ENCODE peak calls at places on chromosomes 1 and 21, in six cellular contexts. O is GM10248, F is fibroblast of pulmonary artery, V is AG09319, W is GM12865, D is lower lobe of right lung. E is an unnamed sample.

GRCh38 chr1:82160036-82160435 is 359.3 kb downstream of the ADGRL2 start:
- DNase-seq in O (no peak), F (no peak), V (no peak), W (no peak), D (no peak), E (no peak)

GRCh38 chr1:2136836-2137235 is 57.7 kb downstream of the FAAP20 start:
- DNase-seq in O (no peak), F (no peak), V (no peak), W (no peak), D (peak), E (no peak)

GRCh38 chr1:162908236-162908635 is 47.3 kb upstream of the CCDC190 start:
- DNase-seq in O (no peak), F (no peak), V (no peak), W (no peak), D (no peak), E (no peak)

GRCh38 chr1:226939439-226940028 is 560 bp upstream of the COQ8A start:
- DNase-seq in O (no peak), F (no peak), V (no peak), W (no peak), D (peak), E (no peak)

GRCh38 chr1:7574121-7575040 is 196.7 kb upstream of the VAMP3 start:
- DNase-seq in O (no peak), F (no peak), V (no peak), W (no peak), D (peak), E (no peak)

GRCh38 chr1:10033359-10033845 is 644 bp downstream of the UBE4B start:
- DNase-seq in O (no peak), F (peak), V (no peak), W (peak), D (no peak), E (no peak)

GRCh38 chr1:39104158-39105060 is 78.3 kb downstream of the NDUFS5 start:
- DNase-seq in O (no peak), F (no peak), V (no peak), W (no peak), D (peak), E (no peak)

GRCh38 chr21:32414579-32415358 is 2.3 kb downstream of the EVA1C start:
- DNase-seq in O (no peak), F (peak), V (no peak), W (no peak), D (no peak), E (no peak)

GRCh38 chr1:21577324-21577723 is 68.1 kb downstream of the ALPL start:
- DNase-seq in O (no peak), F (no peak), V (no peak), W (no peak), D (no peak), E (no peak)

GRCh38 chr1:109975718-109976117 is 8.8 kb upstream of the AHCYL1 start:
- DNase-seq in O (no peak), F (peak), V (peak), W (no peak), D (no peak), E (peak)

GRCh38 chr1:235161685-235162327 is 756 bp upstream of the RBM34 start:
- DNase-seq in O (no peak), F (no peak), V (no peak), W (no peak), D (no peak), E (no peak)

GRCh38 chr1:148372731-148373130 is 110.4 kb downstream of the PPIAL4G start:
- DNase-seq in O (no peak), F (no peak), V (no peak), W (peak), D (no peak), E (no peak)

GRCh38 chr1:227227761-227228160 is 90.5 kb downstream of the CDC42BPA start:
- DNase-seq in O (no peak), F (no peak), V (no peak), W (no peak), D (no peak), E (no peak)

GRCh38 chr1:35560256-35561225 is 2.9 kb downstream of the NCDN start:
- DNase-seq in O (no peak), F (no peak), V (no peak), W (no peak), D (peak), E (no peak)

GRCh38 chr1:217482356-217483102 is 148.4 kb downstream of the GPATCH2 start:
- DNase-seq in O (peak), F (peak), V (peak), W (peak), D (no peak), E (peak)

GRCh38 chr1:210377934-210378333 is 49.2 kb downstream of the HHAT start:
- DNase-seq in O (no peak), F (no peak), V (no peak), W (no peak), D (no peak), E (no peak)

GRCh38 chr1:43978551-43979260 is at the start of gene B4GALT2:
- DNase-seq in O (peak), F (no peak), V (no peak), W (peak), D (no peak), E (no peak)

GRCh38 chr1:23556661-23557470 is 2.4 kb downstream of the ID3 start:
- DNase-seq in O (no peak), F (peak), V (no peak), W (peak), D (no peak), E (no peak)

GRCh38 chr1:219372916-219373615 is 199.4 kb downstream of the LYPLAL1 start:
- DNase-seq in O (no peak), F (no peak), V (no peak), W (no peak), D (no peak), E (no peak)

GRCh38 chr1:40847023-40847740 is 15.0 kb downstream of the CITED4 start:
- DNase-seq in O (no peak), F (no peak), V (no peak), W (no peak), D (no peak), E (peak)

GRCh38 chr1:60311838-60312237 is 238.3 kb upstream of the C1orf87 start:
- DNase-seq in O (no peak), F (no peak), V (no peak), W (no peak), D (no peak), E (no peak)

GRCh38 chr1:13828454-13829151 is 128.6 kb downstream of the PRDM2 start:
- DNase-seq in O (peak), F (no peak), V (no peak), W (peak), D (peak), E (no peak)

GRCh38 chr1:155010211-155010918 is 7.8 kb downstream of the ZBTB7B start:
- DNase-seq in O (no peak), F (no peak), V (no peak), W (no peak), D (no peak), E (no peak)

GRCh38 chr1:156262461-156263287 is 14.8 kb upstream of the PAQR6 start:
- DNase-seq in O (no peak), F (peak), V (peak), W (no peak), D (no peak), E (no peak)

GRCh38 chr1:52203935-52204625 is 62.2 kb downstream of the ZFYVE9 start:
- DNase-seq in O (no peak), F (no peak), V (no peak), W (no peak), D (no peak), E (no peak)

GRCh38 chr1:89022167-89022959 is at the start of gene GBP3:
- DNase-seq in O (peak), F (peak), V (peak), W (peak), D (no peak), E (peak)

GRCh38 chr1:181179980-181180964 is 91.8 kb downstream of the IER5 start:
- DNase-seq in O (peak), F (peak), V (peak), W (peak), D (peak), E (no peak)

GRCh38 chr1:168913711-168914463 is 184.9 kb upstream of the DPT start:
- DNase-seq in O (no peak), F (no peak), V (no peak), W (no peak), D (no peak), E (no peak)

GRCh38 chr1:212286437-212287131 is 1.4 kb downstream of the PPP2R5A start:
- DNase-seq in O (no peak), F (peak), V (no peak), W (no peak), D (no peak), E (no peak)

GRCh38 chr1:143691400-143691891 is 280.3 kb downstream of the FAM72C start:
- DNase-seq in O (no peak), F (no peak), V (no peak), W (peak), D (no peak), E (no peak)

GRCh38 chr1:70864302-70864701 is 183.3 kb downstream of the PTGER3 start:
- DNase-seq in O (no peak), F (peak), V (peak), W (no peak), D (no peak), E (no peak)

GRCh38 chr21:42939581-42940413 is 14.4 kb upstream of the ERVH48-1 start:
- DNase-seq in O (no peak), F (peak), V (peak), W (no peak), D (no peak), E (peak)

GRCh38 chr1:44031051-44031899 is at the start of gene SLC6A9:
- DNase-seq in O (no peak), F (peak), V (peak), W (peak), D (peak), E (no peak)

GRCh38 chr21:33478858-33479678 is 706 bp downstream of the TMEM50B start:
- DNase-seq in O (peak), F (peak), V (no peak), W (peak), D (peak), E (no peak)

GRCh38 chr1:243946253-243946652 is 96.2 kb upstream of the AKT3 start:
- DNase-seq in O (no peak), F (no peak), V (no peak), W (no peak), D (no peak), E (no peak)

GRCh38 chr1:185632659-185633428 is 101.3 kb upstream of the HMCN1 start:
- DNase-seq in O (no peak), F (peak), V (peak), W (no peak), D (peak), E (no peak)

GRCh38 chr1:233010164-233010563 is 59.8 kb downstream of the NTPCR start:
- DNase-seq in O (no peak), F (no peak), V (no peak), W (no peak), D (no peak), E (no peak)

GRCh38 chr21:36856643-36857042 is 109.8 kb downstream of the HLCS start:
- DNase-seq in O (no peak), F (no peak), V (no peak), W (no peak), D (no peak), E (no peak)

GRCh38 chr1:201026746-201027145 is 3.2 kb upstream of the KIF21B start:
- DNase-seq in O (no peak), F (no peak), V (no peak), W (no peak), D (no peak), E (no peak)

GRCh38 chr1:241007668-241008067 is 349.3 kb downstream of the RGS7 start:
- DNase-seq in O (no peak), F (no peak), V (no peak), W (no peak), D (peak), E (no peak)

DNA sequence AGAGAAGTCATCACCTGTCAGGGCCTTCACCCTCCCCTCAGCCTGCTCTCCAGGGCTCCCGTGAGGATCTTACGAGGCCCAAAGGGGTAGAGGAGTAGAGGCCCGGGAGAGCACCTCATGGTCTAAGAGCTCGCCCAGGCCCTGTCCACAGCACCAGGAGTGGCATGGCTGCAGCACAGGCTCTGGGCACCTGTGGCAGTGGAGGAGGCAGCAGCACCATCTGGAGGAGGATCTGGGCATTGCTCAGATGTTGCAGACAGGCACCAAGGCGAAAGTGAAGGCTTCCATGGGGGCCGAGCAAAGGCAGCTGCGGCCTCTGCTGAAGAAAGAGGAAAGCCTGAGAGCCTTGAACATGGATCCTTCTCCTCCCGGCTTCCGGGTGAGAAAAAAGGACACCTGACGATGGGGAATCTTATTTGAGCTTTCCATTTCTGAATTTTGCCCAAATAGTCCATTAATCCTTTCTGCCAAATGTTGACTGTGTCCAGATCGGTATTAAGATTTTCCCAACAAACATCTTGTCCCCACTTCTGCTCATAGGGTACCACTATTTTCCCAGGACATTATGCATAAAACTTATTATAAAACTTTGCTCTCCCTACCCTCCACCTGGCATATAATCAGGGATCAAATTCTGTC is 604.7 kb downstream of the PTPRC start:
- DNase-seq in O (peak), F (peak), V (no peak), W (peak), D (peak), E (no peak)
- TF ChIP-seq CTCF in O (peak), F (peak), V (peak), W (peak), D (peak), E (peak)

GRCh38 chr1:54487571-54488050 is 60.4 kb upstream of the ACOT11 start:
- DNase-seq in O (no peak), F (no peak), V (no peak), W (no peak), D (no peak), E (no peak)

GRCh38 chr1:54488831-54489626 is 59.0 kb upstream of the ACOT11 start:
- DNase-seq in O (peak), F (peak), V (peak), W (peak), D (peak), E (no peak)

GRCh38 chr1:54486864-54487263 is 61.2 kb upstream of the ACOT11 start:
- DNase-seq in O (no peak), F (no peak), V (no peak), W (no peak), D (no peak), E (no peak)

GRCh38 chr1:54489627-54490240 is 58.3 kb upstream of the ACOT11 start:
- DNase-seq in O (no peak), F (no peak), V (no peak), W (no peak), D (no peak), E (no peak)

GRCh38 chr1:54488065-54488750 is 59.8 kb upstream of the ACOT11 start:
- DNase-seq in O (peak), F (peak), V (peak), W (peak), D (peak), E (peak)
- TF ChIP-seq CTCF in O (no peak), F (no peak), V (no peak), W (no peak), D (peak), E (no peak)

DNA sequence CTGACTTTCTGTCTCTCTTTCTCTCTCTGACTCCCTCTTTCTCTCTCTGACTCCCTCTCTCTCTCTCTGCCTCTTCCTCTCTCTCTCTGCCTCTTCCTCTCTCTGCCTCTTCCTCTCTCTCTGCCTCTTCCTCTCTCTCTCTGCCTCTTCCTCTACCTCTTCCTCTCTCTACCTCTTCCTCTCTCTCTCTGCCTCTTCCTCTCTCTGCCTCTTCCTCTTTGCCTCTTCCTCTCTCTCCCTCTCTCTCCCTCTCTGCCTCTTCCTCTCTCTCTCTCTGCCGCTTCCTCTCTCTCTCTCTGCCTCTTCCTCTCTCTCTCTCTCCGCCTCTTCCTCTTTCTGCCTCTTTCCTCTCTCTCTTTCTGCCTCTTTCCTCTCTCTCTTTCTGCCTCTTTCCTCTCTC is 18.6 kb upstream of the ANKRD45 start:
- DNase-seq in O (no peak), F (no peak), V (no peak), W (no peak), D (no peak), E (no peak)
- TF ChIP-seq CTCF in O (no peak), F (no peak), V (no peak), W (no peak), D (no peak), E (no peak)

DNA sequence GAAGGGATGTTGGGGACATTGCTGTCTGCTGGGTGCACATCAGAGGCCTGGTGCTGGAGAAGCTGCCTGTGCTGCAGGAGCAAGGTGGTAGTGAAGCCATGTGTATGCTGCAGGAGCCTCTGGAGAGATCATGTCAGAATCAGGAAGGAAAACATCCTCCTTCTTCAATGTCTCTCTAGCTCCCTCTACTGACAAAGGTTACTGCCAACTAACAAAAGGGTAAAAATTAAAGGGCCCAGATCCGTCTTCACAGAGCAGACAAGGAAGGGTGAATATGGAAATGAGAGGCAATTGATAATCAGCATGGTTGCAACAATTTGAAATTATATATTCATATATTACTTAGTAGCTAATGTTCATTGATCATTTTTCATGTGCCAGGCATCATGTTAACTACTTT is 32.2 kb downstream of the FAM177B start:
- DNase-seq in O (no peak), F (no peak), V (no peak), W (peak), D (no peak), E (no peak)
- TF ChIP-seq CTCF in O (no peak), F (no peak), V (no peak), W (peak), D (no peak), E (peak)

GRCh38 chr1:152926091-152926490 is 17.7 kb downstream of the IVL start:
- DNase-seq in O (peak), F (no peak), V (peak), W (peak), D (no peak), E (no peak)
- TF ChIP-seq CTCF in O (peak), F (peak), V (peak), W (peak), D (peak), E (peak)

GRCh38 chr1:6041432-6042062 is 4.1 kb upstream of the KCNAB2 start:
- DNase-seq in O (peak), F (peak), V (no peak), W (no peak), D (peak), E (no peak)
- TF ChIP-seq CTCF in O (peak), F (peak), V (peak), W (peak), D (peak), E (peak)

GRCh38 chr1:189859385-189859977 is 618.2 kb downstream of the BRINP3 start:
- DNase-seq in O (peak), F (peak), V (no peak), W (peak), D (no peak), E (no peak)
- TF ChIP-seq CTCF in O (peak), F (peak), V (peak), W (peak), D (peak), E (peak)

GRCh38 chr1:161079436-161080110 is 9.8 kb downstream of the NECTIN4 start:
- DNase-seq in O (no peak), F (no peak), V (no peak), W (peak), D (no peak), E (no peak)
- TF ChIP-seq CTCF in O (no peak), F (no peak), V (no peak), W (peak), D (no peak), E (no peak)

E was measured in epithelial cell of proximal tubule.